ENCODE peak calls at places on chromosomes 12 and 14, in eight cellular contexts. J is GM10248, K is AG09319, N is HT1080, X is ACHN, H is nephron progenitor cell, D is fibroblast of mammary gland, R is epithelial cell of prostate. U is an unnamed sample.

GRCh38 chr12:75480469-75480949 is at the start of gene GLIPR1:
- DNase-seq in D (peak), H (no peak), X (peak), J (peak), N (peak), K (peak), R (peak), U (no peak)

GRCh38 chr12:128178971-128179370 is 88.0 kb upstream of the TMEM132C start:
- DNase-seq in D (no peak), X (peak), N (peak), K (no peak), H (no peak), J (no peak), R (no peak), U (peak)

GRCh38 chr12:74608376-74608775 is 70.7 kb downstream of the ATXN7L3B start:
- DNase-seq in R (no peak), J (no peak), D (no peak), H (no peak), K (no peak), X (no peak), N (no peak), U (no peak)

GRCh38 chr14:65260786-65261185 is 151.7 kb upstream of the FUT8 start:
- DNase-seq in H (no peak), J (no peak), K (peak), R (no peak), X (no peak), N (no peak), D (peak), U (no peak)

GRCh38 chr12:56124133-56124532 is 3.9 kb upstream of the ESYT1 start:
- DNase-seq in N (no peak), K (no peak), J (no peak), X (no peak), D (no peak), H (no peak), R (no peak), U (no peak)

GRCh38 chr12:57164966-57165365 is 17.5 kb upstream of the LRP1-AS start:
- DNase-seq in X (no peak), K (no peak), D (peak), H (no peak), J (no peak), R (no peak), N (peak), U (no peak)

GRCh38 chr12:109914461-109914860 is 14.4 kb downstream of the TCHP start:
- DNase-seq in D (no peak), K (no peak), N (no peak), X (no peak), R (no peak), J (no peak), H (no peak), U (no peak)

GRCh38 chr14:52906141-52906601 is 44.7 kb downstream of the FERMT2 start:
- DNase-seq in K (peak), X (peak), R (peak), J (no peak), N (peak), H (no peak), D (peak), U (no peak)

GRCh38 chr14:55180434-55180833 is 11.0 kb downstream of the DLGAP5 start:
- DNase-seq in H (no peak), R (no peak), K (no peak), J (peak), X (no peak), D (peak), N (no peak), U (no peak)

GRCh38 chr14:105817971-105818711 is 291.8 kb downstream of the TMEM121 start:
- DNase-seq in X (no peak), N (no peak), J (no peak), H (no peak), R (no peak), K (no peak), D (no peak), U (no peak)

GRCh38 chr12:76591461-76591860 is 31.9 kb upstream of the OSBPL8 start:
- DNase-seq in N (peak), X (peak), R (no peak), J (no peak), K (peak), D (peak), H (no peak), U (no peak)

GRCh38 chr12:8629486-8630033 is 16.9 kb upstream of the AICDA start:
- DNase-seq in N (no peak), R (no peak), X (peak), K (no peak), D (peak), J (peak), H (no peak), U (no peak)

GRCh38 chr12:46556820-46557524 is 184.4 kb upstream of the SLC38A2 start:
- DNase-seq in K (no peak), H (no peak), N (peak), X (peak), J (no peak), D (peak), R (peak), U (no peak)

GRCh38 chr12:80373666-80374065 is 70.4 kb upstream of the PTPRQ start:
- DNase-seq in N (no peak), R (no peak), X (no peak), D (no peak), J (no peak), K (no peak), H (no peak), U (no peak)

GRCh38 chr12:119868992-119869391 is 8.1 kb downstream of the CIT start:
- DNase-seq in K (peak), J (no peak), R (no peak), N (peak), D (peak), H (no peak), X (no peak), U (no peak)

GRCh38 chr12:89547116-89547515 is 21.3 kb upstream of the POC1B start:
- DNase-seq in J (no peak), N (no peak), D (no peak), R (no peak), X (no peak), H (no peak), K (no peak), U (no peak)

GRCh38 chr14:64421166-64421565 is 33.0 kb downstream of the MTHFD1 start:
- DNase-seq in X (no peak), D (peak), R (no peak), K (peak), N (peak), J (no peak), H (no peak), U (no peak)

GRCh38 chr14:52553002-52553670 is 500 bp downstream of the GPR137C start:
- DNase-seq in R (no peak), H (peak), J (peak), K (no peak), N (no peak), D (peak), X (peak), U (peak)

GRCh38 chr12:54330442-54330841 is 5.5 kb downstream of the COPZ1 start:
- DNase-seq in D (no peak), K (no peak), J (no peak), N (no peak), H (no peak), X (no peak), R (no peak), U (no peak)

GRCh38 chr12:53252349-53252916 is 15.7 kb upstream of the ESPL1 start:
- DNase-seq in J (no peak), D (peak), K (no peak), X (no peak), H (no peak), R (no peak), N (no peak), U (no peak)

GRCh38 chr14:104512061-104512460 is 67.5 kb upstream of the C14orf180 start:
- DNase-seq in N (no peak), J (no peak), K (no peak), D (no peak), X (no peak), R (no peak), H (no peak), U (peak)

GRCh38 chr12:42291680-42292079 is 34.2 kb downstream of the ZCRB1 start:
- DNase-seq in N (no peak), J (no peak), H (no peak), R (no peak), D (no peak), X (no peak), K (no peak), U (no peak)

GRCh38 chr12:52925717-52926595 is 21.1 kb upstream of the KRT8 start:
- DNase-seq in X (peak), J (no peak), D (no peak), R (no peak), H (no peak), K (no peak), N (peak), U (peak)

GRCh38 chr14:62468946-62469345 is 576.3 kb downstream of the KCNH5 start:
- DNase-seq in H (no peak), J (no peak), N (no peak), D (no peak), X (no peak), K (no peak), R (no peak), U (no peak)

GRCh38 chr14:89387922-89388685 is 28.9 kb downstream of the FOXN3 start:
- DNase-seq in H (no peak), N (no peak), J (no peak), D (no peak), K (no peak), R (no peak), X (no peak), U (no peak)

GRCh38 chr12:13211859-13212664 is 15.5 kb downstream of the EMP1 start:
- DNase-seq in D (peak), X (peak), K (no peak), R (no peak), H (peak), J (peak), N (peak), U (peak)

GRCh38 chr14:35297677-35298076 is 5.5 kb downstream of the PSMA6 start:
- DNase-seq in X (no peak), D (no peak), K (no peak), R (no peak), H (no peak), N (no peak), J (no peak), U (no peak)

GRCh38 chr14:28766505-28767238 is at the start of gene FOXG1:
- DNase-seq in N (no peak), H (peak), K (no peak), X (no peak), J (no peak), R (no peak), D (peak), U (peak)

GRCh38 chr14:64454671-64455070 is 10.6 kb upstream of the AKAP5 start:
- DNase-seq in H (no peak), D (no peak), R (no peak), X (no peak), K (no peak), N (no peak), J (no peak), U (no peak)

U was measured in ecto neural progenitor cell.